ENCODE peak calls at places on chromosomes 13 and 19, in eight cellular contexts. K is ovary; L is fibroblast of lung; O is uterus; Q is lower lobe of right lung; Y is CD8-positive, alpha-beta T cell; G is mucosa of descending colon; C is brain microvascular endothelial cell. V is an unnamed sample.

GRCh38 chr19:5183616-5184015 is 157.0 kb downstream of the PTPRS start:
- DNase-seq in K (no peak), L (no peak), O (no peak), Q (no peak), Y (no peak), G (no peak), C (no peak), V (no peak)

GRCh38 chr13:98910501-98910951 is 67.3 kb downstream of the DOCK9 start:
- DNase-seq in K (no peak), L (peak; percentile 28), O (peak; percentile 34), Q (no peak), Y (no peak), G (no peak), C (peak; percentile 80), V (no peak)

GRCh38 chr19:16268676-16269319 is 55.8 kb upstream of the KLF2 start:
- DNase-seq in K (no peak), L (no peak), O (no peak), Q (no peak), Y (peak; percentile 71), G (no peak), C (no peak), V (no peak)

GRCh38 chr13:38530492-38530891 is 156.4 kb upstream of the FREM2 start:
- DNase-seq in K (no peak), L (peak; percentile 44), O (no peak), Q (no peak), Y (no peak), G (no peak), C (no peak), V (peak; percentile 7)

GRCh38 chr19:28164214-28164613 is 1048.7 kb downstream of the UQCRFS1 start:
- DNase-seq in K (no peak), L (no peak), O (no peak), Q (no peak), Y (no peak), G (no peak), C (no peak), V (no peak)

GRCh38 chr13:85544756-85545155 is 254.5 kb downstream of the SLITRK6 start:
- DNase-seq in K (no peak), L (no peak), O (no peak), Q (no peak), Y (no peak), G (no peak), C (no peak), V (no peak)

GRCh38 chr19:47158879-47159509 is 28.4 kb downstream of the SAE1 start:
- DNase-seq in K (no peak), L (no peak), O (no peak), Q (no peak), Y (peak; percentile 55), G (no peak), C (peak; percentile 27), V (no peak)

GRCh38 chr13:50596776-50597203 is 246.7 kb downstream of the DLEU7 start:
- DNase-seq in K (no peak), L (no peak), O (no peak), Q (no peak), Y (no peak), G (no peak), C (no peak), V (no peak)

GRCh38 chr13:81172603-81173002 is 831.7 kb upstream of the SPRY2 start:
- DNase-seq in K (no peak), L (no peak), O (no peak), Q (no peak), Y (no peak), G (no peak), C (no peak), V (no peak)

GRCh38 chr19:1512671-1513491 is at the start of gene ADAMTSL5:
- DNase-seq in K (peak; percentile 51), L (peak; percentile 50), O (peak; percentile 69), Q (no peak), Y (peak; percentile 80), G (peak; percentile 86), C (no peak), V (peak; percentile 91)

GRCh38 chr19:38665950-38666661 is 18.7 kb downstream of the ACTN4 start:
- DNase-seq in K (peak; percentile 58), L (peak; percentile 61), O (peak; percentile 87), Q (peak; percentile 79), Y (no peak), G (peak; percentile 52), C (no peak), V (no peak)

GRCh38 chr19:58170860-58171259 is 12.0 kb upstream of the ZNF274 start:
- DNase-seq in K (no peak), L (no peak), O (no peak), Q (no peak), Y (no peak), G (no peak), C (peak; percentile 62), V (no peak)

GRCh38 chr13:37143901-37144300 is 38.4 kb upstream of the CSNK1A1L start:
- DNase-seq in K (no peak), L (peak; percentile 26), O (no peak), Q (no peak), Y (no peak), G (no peak), C (peak; percentile 20), V (no peak)

GRCh38 chr19:3073159-3073563 is 10.9 kb upstream of the TLE5 start:
- DNase-seq in K (no peak), L (peak; percentile 89), O (no peak), Q (no peak), Y (no peak), G (no peak), C (peak; percentile 32), V (no peak)

GRCh38 chr19:27740396-27740795 is 1472.6 kb downstream of the UQCRFS1 start:
- DNase-seq in K (no peak), L (no peak), O (no peak), Q (no peak), Y (peak; percentile 25), G (no peak), C (no peak), V (no peak)

GRCh38 chr13:98206946-98207345 is 29.9 kb upstream of the RNF113B start:
- DNase-seq in K (no peak), L (peak; percentile 88), O (no peak), Q (no peak), Y (no peak), G (no peak), C (peak; percentile 91), V (no peak)

GRCh38 chr13:51623473-51623872 is 39.2 kb downstream of the WDFY2 start:
- DNase-seq in K (no peak), L (no peak), O (no peak), Q (no peak), Y (no peak), G (no peak), C (no peak), V (no peak)

GRCh38 chr19:10682397-10683063 is 18.7 kb upstream of the QTRT1 start:
- DNase-seq in K (no peak), L (no peak), O (no peak), Q (no peak), Y (no peak), G (no peak), C (no peak), V (no peak)

GRCh38 chr13:91133941-91134772 is 213.3 kb upstream of the MIR17HG start:
- DNase-seq in K (no peak), L (peak; percentile 76), O (no peak), Q (no peak), Y (no peak), G (no peak), C (peak; percentile 65), V (peak; percentile 32)
- TF ChIP-seq CTCF in K (no peak), L (peak; percentile 82), O (peak; percentile 37), Q (peak; percentile 71), Y (peak; percentile 67), G (peak; percentile 31), C (peak; percentile 86), V (peak; percentile 63)

DNA sequence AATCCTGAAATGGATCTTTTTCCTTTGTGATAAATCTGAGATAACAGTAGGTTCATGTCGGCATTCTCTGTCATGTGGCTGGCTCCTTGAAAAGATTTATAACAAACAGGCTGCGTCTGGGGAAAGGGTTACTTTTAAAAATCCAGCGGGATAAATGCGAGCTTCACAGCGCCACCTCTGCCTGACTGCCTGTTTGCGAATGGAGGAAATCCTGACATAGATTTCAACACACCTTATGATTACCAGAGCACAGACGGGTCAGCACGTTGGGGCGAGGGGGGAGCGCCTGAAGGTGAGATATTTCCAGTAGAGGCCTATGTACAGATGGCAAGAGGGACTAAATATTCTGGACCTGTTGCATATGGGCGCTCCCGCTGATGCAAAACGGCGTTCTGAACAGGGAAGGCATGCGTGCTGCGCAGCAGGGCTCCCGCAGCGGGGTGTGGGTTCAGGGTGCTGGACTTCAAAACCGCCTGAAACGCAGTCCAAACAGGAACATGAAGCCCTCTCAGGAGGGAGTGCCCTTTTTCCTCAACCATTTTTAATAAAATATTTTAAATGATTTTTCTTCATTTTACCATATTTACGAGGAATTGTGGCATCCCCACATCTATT is 445.3 kb upstream of the SGCG start:
- DNase-seq in K (no peak), L (no peak), O (no peak), Q (no peak), Y (no peak), G (no peak), C (no peak), V (no peak)
- TF ChIP-seq CTCF in K (no peak), L (peak; percentile 28), O (no peak), Q (no peak), Y (no peak), G (no peak), C (no peak), V (no peak)

GRCh38 chr19:30150626-30151025 is 208.6 kb downstream of the URI1 start:
- DNase-seq in K (no peak), L (no peak), O (no peak), Q (no peak), Y (no peak), G (no peak), C (no peak), V (no peak)

GRCh38 chr19:30148803-30149202 is 206.8 kb downstream of the URI1 start:
- DNase-seq in K (no peak), L (no peak), O (no peak), Q (no peak), Y (no peak), G (no peak), C (no peak), V (no peak)

GRCh38 chr19:30149300-30149699 is 207.3 kb downstream of the URI1 start:
- DNase-seq in K (no peak), L (no peak), O (no peak), Q (no peak), Y (no peak), G (no peak), C (no peak), V (no peak)

GRCh38 chr19:30152510-30153291 is 210.7 kb downstream of the URI1 start:
- DNase-seq in K (no peak), L (no peak), O (no peak), Q (no peak), Y (no peak), G (no peak), C (no peak), V (no peak)

GRCh38 chr19:30151081-30151480 is 209.0 kb downstream of the URI1 start:
- DNase-seq in K (no peak), L (no peak), O (no peak), Q (no peak), Y (no peak), G (no peak), C (no peak), V (no peak)
- TF ChIP-seq CTCF in K (no peak), L (no peak), O (no peak), Q (no peak), Y (no peak), G (no peak), C (no peak), V (no peak)

DNA sequence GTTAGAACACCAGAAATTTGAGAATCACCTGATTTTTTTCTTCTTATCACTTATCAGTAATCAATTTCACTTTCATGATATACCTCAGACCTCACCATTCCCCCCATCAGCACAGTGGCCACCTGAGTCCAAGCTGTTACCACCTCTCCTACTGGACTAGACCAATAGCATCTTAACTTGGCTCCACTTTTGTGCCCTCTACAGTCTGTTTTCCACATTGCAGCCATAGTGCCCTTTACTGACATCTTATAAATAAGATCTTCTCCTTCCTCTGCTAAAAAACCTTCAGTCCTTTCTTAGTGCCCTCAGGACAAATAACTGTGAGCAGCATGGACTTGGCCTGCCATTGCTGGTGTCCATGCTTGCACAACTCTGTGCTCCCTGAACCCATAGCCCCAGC is 380.7 kb downstream of the LMO7 start:
- DNase-seq in K (no peak), L (peak; percentile 27), O (no peak), Q (peak; percentile 16), Y (no peak), G (no peak), C (peak; percentile 54), V (peak; percentile 16)
- TF ChIP-seq CTCF in K (no peak), L (peak; percentile 51), O (no peak), Q (peak; percentile 36), Y (peak; percentile 26), G (no peak), C (peak; percentile 73), V (peak; percentile 57)